ENCODE peak calls at places on chromosomes 12 and 14, in five cellular contexts. Q is H9, Y is mesenchymal stem cell, N is trophoblast cell, R is H1. D is an unnamed sample.

GRCh38 chr12:94282675-94283074 is 134.3 kb downstream of the PLXNC1 start:
- DNase-seq in Y (peak), N (no peak), R (no peak), Q (no peak), D (no peak)

GRCh38 chr12:1922075-1922709 is 3.7 kb upstream of the CACNA2D4 start:
- DNase-seq in Y (no peak), Q (peak), R (peak), N (no peak), D (no peak)

GRCh38 chr14:60724080-60724618 is at the start of gene SIX4:
- DNase-seq in N (peak), Y (peak), Q (peak), R (peak), D (peak)

GRCh38 chr12:116665666-116666304 is 72.1 kb downstream of the SPRING1 start:
- DNase-seq in Y (no peak), N (no peak), R (no peak), Q (no peak), D (no peak)

GRCh38 chr12:3215410-3215975 is 138.3 kb downstream of the TSPAN9 start:
- DNase-seq in R (no peak), Y (no peak), N (no peak), Q (no peak), D (no peak)

GRCh38 chr12:117142094-117142493 is 42.9 kb upstream of the TESC start:
- DNase-seq in N (no peak), Y (no peak), R (no peak), Q (no peak), D (no peak)

GRCh38 chr12:80269953-80270552 is 170.7 kb downstream of the OTOGL start:
- DNase-seq in Y (peak), Q (no peak), R (no peak), N (no peak), D (peak)

GRCh38 chr14:75991753-75992152 is 6.2 kb downstream of the IFT43 start:
- DNase-seq in Y (no peak), R (no peak), N (no peak), Q (no peak), D (no peak)

GRCh38 chr14:71739273-71739990 is 192.8 kb upstream of the RGS6 start:
- DNase-seq in R (no peak), N (peak), Q (peak), Y (no peak), D (no peak)

GRCh38 chr14:26424537-26424936 is 173.3 kb downstream of the NOVA1 start:
- DNase-seq in Y (no peak), N (no peak), R (no peak), Q (no peak), D (no peak)

GRCh38 chr12:5168148-5168547 is 124.5 kb downstream of the KCNA5 start:
- DNase-seq in Q (no peak), N (no peak), R (no peak), Y (no peak), D (no peak)

GRCh38 chr12:3157581-3158328 is 80.6 kb downstream of the TSPAN9 start:
- DNase-seq in Y (no peak), R (no peak), Q (no peak), N (no peak), D (no peak)

GRCh38 chr12:65695077-65695865 is 129.0 kb upstream of the HMGA2 start:
- DNase-seq in R (no peak), N (no peak), Q (no peak), Y (peak), D (no peak)
- H3K14ac ChIP-seq in R (no peak), N (no peak), Q (no peak), Y (no peak), D (no peak)

GRCh38 chr12:62296001-62296400 is 35.8 kb downstream of the USP15 start:
- DNase-seq in Q (no peak), Y (no peak), R (no peak), N (no peak), D (no peak)
- H3K4me2 ChIP-seq in Q (no peak), Y (no peak), R (no peak), N (no peak), D (no peak)

GRCh38 chr12:24476310-24476709 is 472.6 kb downstream of the BCAT1 start:
- DNase-seq in Q (no peak), Y (no peak), R (no peak), N (no peak), D (no peak)
- H2BK12ac ChIP-seq in Q (no peak), Y (no peak), R (no peak), N (no peak), D (no peak)

DNA sequence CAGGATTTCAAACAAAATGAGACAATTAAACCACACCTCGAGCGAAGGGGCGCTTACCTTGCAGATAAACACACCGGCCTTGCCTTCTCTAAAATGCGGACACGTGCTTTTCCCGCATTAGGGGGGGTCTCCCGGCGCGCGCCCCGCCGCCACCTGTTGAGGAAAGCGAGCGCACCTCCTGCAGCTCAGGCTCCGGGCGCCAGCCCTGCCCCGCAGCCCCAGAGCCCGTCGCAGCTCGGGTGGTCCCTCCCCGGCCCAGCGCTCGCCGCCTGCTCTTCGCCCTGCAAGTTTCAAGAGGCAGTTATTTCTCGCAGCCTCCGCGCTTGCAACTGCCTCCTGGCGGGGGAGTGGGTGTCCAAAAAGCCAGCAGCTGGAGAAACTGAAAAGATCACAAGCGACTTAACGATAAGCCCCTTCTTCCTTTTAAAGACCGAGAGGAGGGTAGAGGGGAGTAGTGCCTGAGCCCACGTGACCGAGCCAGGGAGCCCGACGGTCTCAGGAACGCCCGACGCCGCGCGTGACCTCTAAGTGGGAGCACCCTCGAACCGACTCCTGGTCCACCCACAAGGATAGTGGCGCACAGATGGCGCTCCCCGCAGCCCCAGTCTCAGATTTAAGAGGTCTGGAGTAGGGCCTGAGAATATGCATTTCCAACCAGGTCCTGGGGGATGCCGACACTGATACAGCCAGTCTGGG is at the start of gene ESR2:
- DNase-seq in R (peak), Y (peak), Q (peak), N (no peak), D (peak)
- H3K14ac ChIP-seq in R (no peak), Y (peak), Q (no peak), N (no peak), D (no peak)

GRCh38 chr12:110079477-110080400 is 31.4 kb upstream of the C12orf76 start:
- DNase-seq in Q (no peak), Y (peak), N (peak), R (no peak), D (no peak)
- H3K4me2 ChIP-seq in Q (no peak), Y (no peak), N (no peak), R (no peak), D (no peak)

DNA sequence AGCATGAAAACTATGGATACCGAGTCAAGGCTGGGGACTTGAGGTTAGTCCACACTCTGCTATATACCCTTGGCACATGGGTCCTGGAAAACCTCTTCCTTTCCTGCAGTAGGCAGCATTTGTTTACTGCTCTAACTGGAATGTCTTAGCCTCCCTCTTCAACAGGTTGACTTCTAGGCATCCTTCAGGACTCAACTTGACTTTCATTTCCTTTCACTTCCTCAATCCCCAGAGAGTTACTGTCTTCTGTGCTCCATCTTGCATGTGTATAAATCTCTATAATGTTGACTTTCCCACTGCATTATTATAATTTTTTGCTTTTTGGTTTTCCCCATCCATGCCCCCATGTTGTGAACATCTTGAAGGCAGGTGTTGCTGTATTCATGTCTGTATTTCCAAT is 107.9 kb downstream of the VRK1 start:
- DNase-seq in N (no peak), R (no peak), Q (no peak), Y (no peak), D (no peak)
- H2BK12ac ChIP-seq in N (no peak), R (no peak), Q (no peak), Y (no peak), D (no peak)

GRCh38 chr14:96227428-96227827 is 22.8 kb downstream of the BDKRB2 start:
- DNase-seq in N (no peak), R (no peak), Y (no peak), Q (no peak), D (no peak)

GRCh38 chr14:96221841-96222240 is 17.2 kb downstream of the BDKRB2 start:
- DNase-seq in Y (no peak), N (no peak), Q (no peak), R (no peak), D (no peak)

GRCh38 chr14:96221109-96221650 is 16.5 kb downstream of the BDKRB2 start:
- DNase-seq in Q (no peak), N (no peak), Y (no peak), R (no peak), D (no peak)

GRCh38 chr14:96225745-96226151 is 21.1 kb downstream of the BDKRB2 start:
- DNase-seq in R (peak), N (no peak), Q (peak), Y (peak), D (no peak)

GRCh38 chr14:96224480-96225096 is 19.9 kb downstream of the BDKRB2 start:
- DNase-seq in Y (no peak), R (no peak), Q (no peak), N (peak), D (no peak)
- H3K14ac ChIP-seq in Y (no peak), R (no peak), Q (no peak), N (peak), D (no peak)

D was measured in neuronal stem cell.